ENCODE peak calls at places on chromosomes 13 and 19, in five cellular contexts. R, C, Q, V and K are unnamed samples.

GRCh38 chr19:51948979-51949378 is 21.7 kb downstream of the ZNF613 start:
- DNase-seq in R (peak), Q (no peak), C (peak), V (no peak), K (peak)

GRCh38 chr13:64332048-64332447 is 2898.1 kb downstream of the PCDH9 start:
- DNase-seq in Q (no peak), V (peak), R (no peak), C (no peak), K (peak)

GRCh38 chr19:42985588-42985987 is 40.7 kb downstream of the PSG11 start:
- DNase-seq in Q (no peak), C (no peak), R (peak), V (no peak), K (no peak)

GRCh38 chr13:112871742-112872141 is 97.3 kb upstream of the MCF2L start:
- DNase-seq in C (no peak), V (no peak), R (no peak), Q (no peak), K (no peak)

GRCh38 chr19:32104465-32105235 is 240.8 kb upstream of the ZNF507 start:
- DNase-seq in C (no peak), R (no peak), V (peak), Q (no peak), K (no peak)

GRCh38 chr19:2308114-2308556 is at the start of gene LINGO3:
- DNase-seq in R (no peak), Q (no peak), V (no peak), C (no peak), K (no peak)

GRCh38 chr19:5364674-5365073 is 24.1 kb upstream of the PTPRS start:
- DNase-seq in Q (no peak), R (no peak), C (no peak), V (no peak), K (no peak)

GRCh38 chr19:35292986-35293732 is 1.2 kb downstream of the MAG start:
- DNase-seq in C (no peak), R (no peak), Q (no peak), V (peak), K (no peak)

GRCh38 chr19:7923295-7924191 is 2.4 kb downstream of the CTXN1 start:
- DNase-seq in C (no peak), R (no peak), Q (no peak), V (no peak), K (no peak)

GRCh38 chr19:45501730-45502014 is 3.4 kb downstream of the PPM1N start:
- DNase-seq in Q (no peak), V (peak), R (no peak), C (no peak), K (no peak)

GRCh38 chr13:50594276-50594970 is 249.1 kb downstream of the DLEU7 start:
- DNase-seq in Q (no peak), V (peak), C (no peak), R (no peak), K (no peak)

GRCh38 chr13:78660130-78660857 is 1.3 kb upstream of the OBI1 start:
- DNase-seq in C (no peak), V (no peak), R (no peak), Q (no peak), K (no peak)

GRCh38 chr13:28744091-28744536 is 25.3 kb upstream of the SLC46A3 start:
- DNase-seq in R (peak), Q (no peak), C (peak), V (peak), K (no peak)

GRCh38 chr13:51275101-51275500 is 52.9 kb downstream of the FAM124A start:
- DNase-seq in R (no peak), V (no peak), C (no peak), Q (no peak), K (no peak)

GRCh38 chr19:29945433-29945832 is 3.4 kb downstream of the URI1 start:
- DNase-seq in C (no peak), Q (no peak), R (no peak), V (no peak), K (no peak)

GRCh38 chr13:73061478-73062275 is 2.9 kb downstream of the KLF5 start:
- DNase-seq in Q (no peak), R (no peak), V (no peak), C (no peak), K (no peak)

GRCh38 chr13:37107868-37108267 is 2.4 kb upstream of the CSNK1A1L start:
- DNase-seq in Q (no peak), R (no peak), V (no peak), C (no peak), K (no peak)

GRCh38 chr19:18613589-18614234 is 1.0 kb downstream of the TMEM59L start:
- DNase-seq in Q (no peak), R (no peak), C (no peak), V (no peak), K (no peak)

GRCh38 chr13:24997367-24997967 is 98.5 kb upstream of the PABPC3 start:
- DNase-seq in Q (no peak), V (peak), C (peak), R (no peak), K (no peak)

GRCh38 chr13:46385946-46386345 is 1.1 kb downstream of the RUBCNL start:
- DNase-seq in R (no peak), Q (no peak), V (no peak), C (no peak), K (no peak)

GRCh38 chr13:100633461-100633860 is 41.1 kb downstream of the TMTC4 start:
- DNase-seq in C (peak), V (no peak), Q (no peak), R (peak), K (peak)

GRCh38 chr19:55325172-55325571 is at the start of gene TMEM150B:
- DNase-seq in V (no peak), C (no peak), Q (no peak), R (no peak), K (no peak)

GRCh38 chr19:55324705-55325104 is 436 bp downstream of the TMEM150B start:
- DNase-seq in C (no peak), V (no peak), Q (no peak), R (no peak), K (no peak)

GRCh38 chr19:55321466-55321865 is 3.7 kb downstream of the TMEM150B start:
- DNase-seq in Q (no peak), V (no peak), R (no peak), C (no peak), K (no peak)

GRCh38 chr19:55320844-55321419 is 4.2 kb downstream of the TMEM150B start:
- DNase-seq in Q (no peak), C (no peak), R (no peak), V (no peak), K (no peak)

GRCh38 chr19:55322495-55322894 is 2.6 kb downstream of the TMEM150B start:
- DNase-seq in R (no peak), Q (no peak), V (no peak), C (no peak), K (no peak)
- H3K4me3 ChIP-seq in R (no peak), Q (no peak), V (no peak), C (no peak), K (no peak)

DNA sequence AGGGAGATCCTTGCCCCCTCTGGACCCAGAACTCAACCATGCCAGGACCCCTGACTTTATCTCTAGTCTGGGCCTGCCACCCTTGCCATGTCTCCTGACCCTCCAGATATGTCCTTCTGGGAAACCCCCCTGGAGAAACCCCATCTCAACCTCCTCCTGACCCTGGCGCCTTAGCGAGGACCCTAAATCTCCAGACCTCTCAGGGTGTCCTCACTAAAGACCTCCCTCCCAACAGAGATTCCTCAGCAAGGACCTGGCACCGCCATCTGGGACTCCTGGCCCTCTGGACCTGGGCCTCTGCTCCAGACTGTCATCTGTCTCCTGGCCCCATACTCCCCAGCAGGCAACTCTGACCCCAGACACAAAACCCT is 1.3 kb downstream of the KCNK6 start:
- DNase-seq in C (no peak), V (no peak), Q (no peak), R (no peak), K (no peak)
- H3K4me3 ChIP-seq in C (peak), V (no peak), Q (peak), R (no peak), K (no peak)

DNA sequence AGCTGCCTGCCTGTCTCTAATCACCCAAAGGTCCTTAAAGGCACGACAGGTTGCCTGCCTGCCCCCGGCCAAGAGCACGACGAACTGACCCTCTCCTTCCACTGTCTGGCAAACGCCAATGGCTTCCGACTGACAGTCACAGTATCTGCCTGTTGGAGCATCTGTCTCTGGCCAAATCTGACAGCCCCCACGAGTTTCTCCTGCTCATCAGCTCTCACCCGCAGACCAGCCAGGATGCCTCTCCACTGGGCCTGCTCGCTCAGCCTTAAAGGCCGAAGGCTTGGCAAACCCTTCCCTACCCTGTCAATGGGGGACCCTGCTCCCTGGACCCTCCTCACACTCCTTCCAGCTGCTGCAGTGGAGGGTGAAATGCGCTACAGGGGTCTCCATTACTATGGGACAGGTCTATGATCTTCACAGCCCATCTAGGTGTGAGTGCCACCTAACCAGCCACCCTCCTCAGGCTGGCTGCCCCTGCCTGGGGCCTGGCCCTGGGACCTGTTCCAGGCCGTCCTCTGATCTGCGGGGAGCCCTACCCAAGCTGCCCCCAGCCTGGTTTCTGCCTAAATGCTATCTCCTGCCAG is 932 bp downstream of the FAM83E start:
- DNase-seq in C (no peak), Q (no peak), R (no peak), V (no peak), K (no peak)
- H3K4me3 ChIP-seq in C (no peak), Q (no peak), R (no peak), V (no peak), K (no peak)

GRCh38 chr19:57825501-57825900 is 4.6 kb upstream of the ZNF587B start:
- DNase-seq in Q (no peak), R (no peak), C (no peak), V (no peak), K (no peak)

GRCh38 chr19:57829316-57829715 is 783 bp upstream of the ZNF587B start:
- DNase-seq in C (peak), V (no peak), R (no peak), Q (no peak), K (no peak)

DNA sequence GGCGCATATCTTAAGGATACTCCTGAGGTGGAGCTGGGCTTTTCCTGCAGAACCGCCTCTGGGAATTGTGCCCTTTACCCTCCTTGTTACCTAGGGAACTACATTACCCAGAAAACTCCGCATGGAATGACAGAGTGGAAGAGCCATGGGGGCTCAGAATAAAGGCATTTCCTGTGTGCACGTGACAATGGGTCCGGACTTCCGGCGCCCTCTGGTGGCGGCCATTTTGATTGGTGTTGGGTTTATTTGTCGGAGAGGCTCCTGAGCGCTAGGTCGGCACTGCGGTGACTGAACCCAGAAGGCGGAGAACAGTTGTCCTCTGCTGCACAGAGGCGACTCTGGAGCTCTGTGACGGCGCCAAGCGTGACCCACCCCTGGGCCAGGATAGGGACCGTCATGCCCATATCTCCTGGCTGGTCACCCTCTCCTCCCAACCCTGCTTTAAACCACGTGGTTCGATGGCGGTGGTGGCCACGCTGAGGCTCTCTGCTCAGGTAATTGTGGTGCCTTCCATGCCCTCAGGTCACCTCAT is at the start of gene ZNF587B:
- DNase-seq in R (peak), C (peak), V (peak), Q (peak), K (no peak)
- H3K4me3 ChIP-seq in R (peak), C (peak), V (no peak), Q (peak), K (peak)

DNA sequence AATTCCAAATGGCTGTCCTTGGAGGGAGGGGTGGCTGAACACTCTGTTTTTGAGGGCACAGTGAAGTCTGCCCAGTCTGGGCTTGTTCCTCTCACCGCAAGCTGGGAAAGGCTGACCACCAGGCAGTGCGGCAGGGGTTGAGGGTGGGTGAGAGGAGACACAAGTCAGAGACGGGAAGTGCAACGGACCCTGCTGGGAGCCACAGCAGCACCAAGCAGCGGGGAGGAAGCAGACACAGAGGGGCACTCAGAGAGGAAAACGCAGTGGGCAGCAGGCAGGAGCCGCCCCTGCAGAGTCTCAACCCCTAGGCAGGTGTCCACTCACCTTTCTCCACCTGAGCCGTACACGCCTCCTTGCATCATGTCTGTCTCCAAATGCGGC is 15.6 kb downstream of the AKAP8L start:
- DNase-seq in C (no peak), R (no peak), V (no peak), Q (no peak), K (no peak)
- H3K4me3 ChIP-seq in C (no peak), R (no peak), V (no peak), Q (no peak), K (no peak)

GRCh38 chr19:56837892-56838679 is 2.4 kb downstream of the PEG3 start:
- DNase-seq in R (no peak), V (peak), Q (peak), C (peak), K (no peak)

GRCh38 chr19:56837492-56837891 is 3.0 kb downstream of the PEG3 start:
- DNase-seq in Q (peak), V (peak), C (peak), R (no peak), K (no peak)

GRCh38 chr19:56838930-56839664 is 1.4 kb downstream of the PEG3 start:
- DNase-seq in C (peak), R (peak), Q (peak), V (peak), K (peak)

GRCh38 chr19:56839665-56840451 is 668 bp downstream of the PEG3 start:
- DNase-seq in Q (peak), R (peak), C (peak), V (peak), K (peak)

DNA sequence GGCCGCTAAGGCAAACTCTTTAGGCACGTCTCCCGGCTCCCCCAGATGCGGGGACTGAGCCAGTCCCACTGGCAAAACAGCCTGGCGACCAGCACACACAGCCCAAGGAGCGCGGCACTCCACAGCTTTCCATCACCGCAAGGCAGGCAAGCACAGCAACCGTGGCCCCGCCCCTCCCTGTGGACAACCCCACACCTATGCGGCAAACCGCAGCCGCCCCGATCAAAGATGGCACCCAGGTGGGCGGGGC is 1.9 kb downstream of the PEG3 start:
- DNase-seq in C (no peak), Q (no peak), V (no peak), R (no peak), K (no peak)
- H3K4me3 ChIP-seq in C (no peak), Q (peak), V (peak), R (peak), K (peak)

DNA sequence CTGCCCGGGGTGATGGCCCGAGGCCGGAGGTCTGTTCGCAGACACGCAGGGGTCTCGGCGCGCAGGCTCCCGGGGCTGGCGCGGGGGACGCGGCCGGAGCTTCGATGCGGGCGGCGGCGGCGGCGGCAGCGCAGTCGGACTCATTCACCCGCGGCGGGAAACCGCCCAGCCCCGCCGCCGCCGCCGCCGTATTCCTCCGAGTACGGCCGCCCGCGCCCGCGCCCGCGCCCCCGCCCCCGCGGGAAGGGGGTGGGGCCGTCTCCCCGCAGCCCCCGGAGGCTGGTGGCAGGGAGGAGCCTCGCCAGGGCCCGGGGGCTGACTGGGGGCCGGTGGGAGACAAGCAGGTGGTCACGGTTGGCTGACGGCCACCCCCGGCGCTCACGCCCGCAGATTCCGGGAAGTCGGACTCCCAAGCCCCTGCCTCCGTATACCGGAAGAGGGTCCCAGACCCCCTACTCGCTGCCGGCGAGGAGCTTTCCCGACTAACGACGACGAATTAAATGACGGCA is at the start of gene C2CD4C:
- DNase-seq in C (no peak), V (peak), Q (peak), R (no peak), K (no peak)
- H3K4me3 ChIP-seq in C (peak), V (peak), Q (peak), R (peak), K (peak)

GRCh38 chr19:47445937-47446402 is 25.7 kb downstream of the SLC8A2 start:
- DNase-seq in V (no peak), R (no peak), Q (no peak), C (peak), K (no peak)
- H3K4me3 ChIP-seq in V (no peak), R (no peak), Q (peak), C (no peak), K (no peak)